ENCODE peak calls at places on chromosomes 2 and 18, in five cellular contexts. One of them, this sample, is unnamed. For H3K36me3, the result is how much of the 10 kb centered on the place peaks cover.

GRCh38 chr2:28413152-28413895 is 20.7 kb downstream of the FOSL2 start:
- DNase-seq in PC-3: no peak
- DNase-seq in mesenchymal stem cell: peak
- DNase-seq in Panc1: no peak
- DNase-seq in sigmoid colon: peak
- DNase-seq in this sample: no peak

GRCh38 chr2:191916826-191917225 is 69.9 kb upstream of the CAVIN2 start:
- DNase-seq in PC-3: no peak
- DNase-seq in mesenchymal stem cell: no peak
- DNase-seq in Panc1: no peak
- DNase-seq in sigmoid colon: no peak
- DNase-seq in this sample: no peak

GRCh38 chr2:174606336-174606735 is 8.7 kb upstream of the WIPF1 start:
- DNase-seq in PC-3: peak
- DNase-seq in mesenchymal stem cell: peak
- DNase-seq in Panc1: no peak
- DNase-seq in sigmoid colon: peak
- DNase-seq in this sample: no peak

GRCh38 chr2:9020267-9020666 is 16.8 kb upstream of the MBOAT2 start:
- DNase-seq in PC-3: no peak
- DNase-seq in mesenchymal stem cell: no peak
- DNase-seq in Panc1: no peak
- DNase-seq in sigmoid colon: no peak
- DNase-seq in this sample: no peak

GRCh38 chr2:240896871-240897692 is 1.1 kb upstream of the MAB21L4 start:
- DNase-seq in PC-3: peak
- DNase-seq in mesenchymal stem cell: no peak
- DNase-seq in Panc1: no peak
- DNase-seq in sigmoid colon: no peak
- DNase-seq in this sample: no peak

GRCh38 chr2:9655441-9656269 is 24.9 kb upstream of the YWHAQ start:
- DNase-seq in PC-3: peak
- DNase-seq in mesenchymal stem cell: peak
- DNase-seq in Panc1: no peak
- DNase-seq in sigmoid colon: no peak
- DNase-seq in this sample: no peak

GRCh38 chr18:77297919-77298571 is 48.4 kb downstream of the GALR1 start:
- DNase-seq in PC-3: no peak
- DNase-seq in mesenchymal stem cell: no peak
- DNase-seq in Panc1: no peak
- DNase-seq in sigmoid colon: no peak
- DNase-seq in this sample: no peak

GRCh38 chr2:15084826-15085489 is 452.4 kb downstream of the LRATD1 start:
- DNase-seq in PC-3: no peak
- DNase-seq in mesenchymal stem cell: no peak
- DNase-seq in Panc1: no peak
- DNase-seq in sigmoid colon: no peak
- DNase-seq in this sample: no peak

GRCh38 chr2:196075196-196075595 is 6.6 kb upstream of the DNAH7 start:
- DNase-seq in PC-3: no peak
- DNase-seq in mesenchymal stem cell: no peak
- DNase-seq in Panc1: no peak
- DNase-seq in sigmoid colon: no peak
- DNase-seq in this sample: no peak

GRCh38 chr2:238997684-238998083 is 149.8 kb downstream of the TWIST2 start:
- DNase-seq in PC-3: no peak
- DNase-seq in mesenchymal stem cell: no peak
- DNase-seq in Panc1: no peak
- DNase-seq in sigmoid colon: no peak
- DNase-seq in this sample: no peak

GRCh38 chr18:23300211-23300887 is 152.7 kb upstream of the RIOK3 start:
- DNase-seq in PC-3: no peak
- DNase-seq in mesenchymal stem cell: peak
- DNase-seq in Panc1: no peak
- DNase-seq in sigmoid colon: no peak
- DNase-seq in this sample: no peak

GRCh38 chr2:233982421-233983121 is 65.4 kb downstream of the TRPM8 start:
- DNase-seq in PC-3: peak
- DNase-seq in mesenchymal stem cell: peak
- DNase-seq in Panc1: no peak
- DNase-seq in sigmoid colon: no peak
- DNase-seq in this sample: no peak

GRCh38 chr2:181627545-181627944 is 29.4 kb downstream of the CERKL start:
- DNase-seq in PC-3: no peak
- DNase-seq in mesenchymal stem cell: peak
- DNase-seq in Panc1: no peak
- DNase-seq in sigmoid colon: no peak
- DNase-seq in this sample: no peak

GRCh38 chr2:210188190-210188589 is 17.0 kb upstream of the KANSL1L start:
- DNase-seq in PC-3: no peak
- DNase-seq in mesenchymal stem cell: no peak
- DNase-seq in Panc1: no peak
- DNase-seq in sigmoid colon: no peak
- DNase-seq in this sample: no peak

GRCh38 chr2:56713161-56713676 is 529.4 kb downstream of the CCDC85A start:
- DNase-seq in PC-3: peak
- DNase-seq in mesenchymal stem cell: peak
- DNase-seq in Panc1: no peak
- DNase-seq in sigmoid colon: no peak
- DNase-seq in this sample: no peak

GRCh38 chr2:178895872-178896271 is 88.6 kb upstream of the TTN start:
- DNase-seq in PC-3: no peak
- DNase-seq in mesenchymal stem cell: no peak
- DNase-seq in Panc1: no peak
- DNase-seq in sigmoid colon: no peak
- DNase-seq in this sample: no peak

GRCh38 chr18:71707985-71708500 is 836.1 kb downstream of the CBLN2 start:
- DNase-seq in PC-3: no peak
- DNase-seq in mesenchymal stem cell: no peak
- DNase-seq in Panc1: no peak
- DNase-seq in sigmoid colon: no peak
- DNase-seq in this sample: no peak

GRCh38 chr2:227503433-227504406 is 31.8 kb downstream of the AGFG1 start:
- DNase-seq in PC-3: peak
- DNase-seq in mesenchymal stem cell: peak
- DNase-seq in Panc1: peak
- DNase-seq in sigmoid colon: no peak
- DNase-seq in this sample: no peak

GRCh38 chr18:73120626-73121025 is 252.8 kb upstream of the NETO1 start:
- DNase-seq in PC-3: no peak
- DNase-seq in mesenchymal stem cell: no peak
- DNase-seq in Panc1: no peak
- DNase-seq in sigmoid colon: no peak
- DNase-seq in this sample: no peak

GRCh38 chr18:79706658-79707057 is 27.1 kb downstream of the CTDP1 start:
- DNase-seq in PC-3: no peak
- DNase-seq in mesenchymal stem cell: no peak
- DNase-seq in Panc1: no peak
- DNase-seq in sigmoid colon: no peak
- DNase-seq in this sample: no peak
- H3K36me3 ChIP-seq in PC-3: under half
- H3K36me3 ChIP-seq in mesenchymal stem cell: half or more
- H3K36me3 ChIP-seq in Panc1: under half
- H3K36me3 ChIP-seq in sigmoid colon: under half
- H3K36me3 ChIP-seq in this sample: half or more

GRCh38 chr18:79439201-79440023 is 43.7 kb downstream of the NFATC1 start:
- DNase-seq in PC-3: peak
- DNase-seq in mesenchymal stem cell: no peak
- DNase-seq in Panc1: no peak
- DNase-seq in sigmoid colon: no peak
- DNase-seq in this sample: no peak
- H3K36me3 ChIP-seq in PC-3: under half
- H3K36me3 ChIP-seq in mesenchymal stem cell: under half
- H3K36me3 ChIP-seq in Panc1: under half
- H3K36me3 ChIP-seq in sigmoid colon: under half
- H3K36me3 ChIP-seq in this sample: under half

GRCh38 chr2:105363192-105363591 is 25.9 kb downstream of the C2orf49 start:
- DNase-seq in PC-3: no peak
- DNase-seq in mesenchymal stem cell: no peak
- DNase-seq in Panc1: no peak
- DNase-seq in sigmoid colon: no peak
- DNase-seq in this sample: no peak
- H3K36me3 ChIP-seq in PC-3: half or more
- H3K36me3 ChIP-seq in mesenchymal stem cell: half or more
- H3K36me3 ChIP-seq in Panc1: half or more
- H3K36me3 ChIP-seq in sigmoid colon: under half
- H3K36me3 ChIP-seq in this sample: under half

DNA sequence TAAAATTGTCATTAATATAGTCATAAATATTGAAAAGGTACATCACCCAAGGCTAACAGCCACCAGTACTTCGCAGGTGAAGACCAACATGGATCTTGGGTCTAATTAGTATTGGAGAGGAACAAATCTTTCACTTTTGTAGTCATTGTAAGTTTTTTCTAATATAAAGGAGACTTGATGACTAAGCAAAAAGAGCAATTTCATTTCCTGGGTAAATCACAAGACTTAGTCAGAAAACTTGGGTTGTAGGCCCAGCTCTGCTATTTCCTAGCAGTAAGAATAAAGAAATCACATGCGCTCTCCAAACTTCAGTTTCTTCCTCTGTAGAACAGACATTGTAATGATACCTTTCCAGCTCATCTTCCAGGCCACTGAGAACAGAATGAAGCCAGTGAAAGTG is 40.9 kb downstream of the NRP2 start:
- DNase-seq in PC-3: no peak
- DNase-seq in mesenchymal stem cell: no peak
- DNase-seq in Panc1: no peak
- DNase-seq in sigmoid colon: no peak
- DNase-seq in this sample: no peak
- H3K36me3 ChIP-seq in PC-3: under half
- H3K36me3 ChIP-seq in mesenchymal stem cell: under half
- H3K36me3 ChIP-seq in Panc1: under half
- H3K36me3 ChIP-seq in sigmoid colon: under half
- H3K36me3 ChIP-seq in this sample: under half